ENCODE peak calls at places on chromosomes 6 and 20, in six cellular contexts. D is progenitor cell of endocrine pancreas; B is NCI-H1092; T is activated CD8-positive, alpha-beta T cell treated with anti-CD3 and anti-CD28 coated beads, Interleukin-2, amount 10 ng/mL, durations not matched to agents 7 days and 5 days; L is anterior cingulate cortex; G is ureter. K is an unnamed sample.

GRCh38 chr6:28225056-28225834 is at the start of gene ZSCAN9:
- DNase-seq in B (peak), G (peak), T (peak), L (peak), D (peak), K (peak)

GRCh38 chr6:47727391-47727790 is 29.0 kb downstream of the ADGRF4 start:
- DNase-seq in L (no peak), G (no peak), D (no peak), B (no peak), T (no peak), K (no peak)

GRCh38 chr6:125197795-125198269 is 44.3 kb downstream of the TPD52L1 start:
- DNase-seq in D (no peak), T (no peak), G (peak), L (peak), B (no peak), K (no peak)

GRCh38 chr6:26141378-26141901 is 54.2 kb downstream of the HFE start:
- DNase-seq in T (no peak), B (no peak), D (no peak), L (peak), G (no peak), K (no peak)

GRCh38 chr20:61640846-61641245 is 388.8 kb downstream of the CDH4 start:
- DNase-seq in D (no peak), L (no peak), T (no peak), B (no peak), G (no peak), K (no peak)

GRCh38 chr20:49460916-49461315 is 21.6 kb downstream of the KCNB1 start:
- DNase-seq in T (no peak), G (no peak), L (no peak), B (no peak), D (no peak), K (no peak)

GRCh38 chr20:51422912-51423667 is 119.4 kb downstream of the NFATC2 start:
- DNase-seq in L (no peak), B (no peak), T (no peak), D (no peak), G (no peak), K (no peak)

GRCh38 chr6:2630891-2631458 is 119.7 kb downstream of the MYLK4 start:
- DNase-seq in G (no peak), B (no peak), L (no peak), D (no peak), T (no peak), K (no peak)

GRCh38 chr6:113828984-113829701 is 28.0 kb upstream of the MARCKS start:
- DNase-seq in L (no peak), B (no peak), T (no peak), G (no peak), D (no peak), K (no peak)

GRCh38 chr6:68575765-68576439 is 59.2 kb upstream of the ADGRB3 start:
- DNase-seq in B (peak), T (no peak), G (no peak), L (peak), D (peak), K (no peak)

GRCh38 chr20:57934007-57934805 is 224.4 kb upstream of the PMEPA1 start:
- DNase-seq in B (no peak), G (no peak), D (no peak), T (no peak), L (no peak), K (no peak)

GRCh38 chr6:28537065-28537464 is 11.4 kb downstream of the GPX5 start:
- DNase-seq in G (no peak), D (no peak), B (no peak), T (no peak), L (no peak), K (no peak)

GRCh38 chr6:26477431-26477830 is 19.7 kb downstream of the BTN2A1 start:
- DNase-seq in T (no peak), G (no peak), L (no peak), D (no peak), B (no peak), K (no peak)